ENCODE peak calls at places on chromosomes 1 and 21, in nine cellular contexts. C is testis, S is IMR-90, M is uterus, W is heart left ventricle, E is tibial nerve, Q is A549, G is NB4, T is ovary. P is an unnamed sample.

GRCh38 chr1:33957854-33958253 is 94.0 kb downstream of the HMGB4 start:
- DNase-seq in C (no peak), S (no peak), M (no peak), W (no peak), E (no peak), Q (no peak), G (no peak), T (no peak), P (no peak)

GRCh38 chr1:3721955-3722465 is 30.2 kb upstream of the CCDC27 start:
- DNase-seq in C (no peak), S (no peak), M (no peak), W (no peak), E (no peak), Q (no peak), G (no peak), T (no peak), P (no peak)

GRCh38 chr1:36008546-36009197 is 75.2 kb upstream of the TEKT2 start:
- DNase-seq in C (no peak), S (peak; percentile 74), M (no peak), W (no peak), E (no peak), Q (peak; percentile 69), G (no peak), T (no peak), P (peak; percentile 38)

GRCh38 chr1:157442065-157442464 is 110.2 kb downstream of the FCRL5 start:
- DNase-seq in C (no peak), S (no peak), M (no peak), W (no peak), E (no peak), Q (no peak), G (no peak), T (no peak), P (no peak)

GRCh38 chr1:205972491-205973168 is 29.4 kb upstream of the SLC26A9 start:
- DNase-seq in C (no peak), S (no peak), M (no peak), W (no peak), E (no peak), Q (peak; percentile 18), G (no peak), T (no peak), P (no peak)

GRCh38 chr1:13605159-13605558 is 21.5 kb downstream of the PDPN start:
- DNase-seq in C (no peak), S (peak; percentile 36), M (no peak), W (no peak), E (no peak), Q (peak; percentile 13), G (no peak), T (no peak), P (no peak)

GRCh38 chr21:34936299-34936698 is 112.8 kb downstream of the RUNX1 start:
- DNase-seq in C (no peak), S (no peak), M (no peak), W (no peak), E (no peak), Q (no peak), G (no peak), T (no peak), P (no peak)

GRCh38 chr1:111444031-111444430 is 5.0 kb downstream of the WDR77 start:
- DNase-seq in C (no peak), S (no peak), M (no peak), W (no peak), E (no peak), Q (no peak), G (no peak), T (no peak), P (no peak)

GRCh38 chr1:94926365-94926914 is 470 bp downstream of the CNN3 start:
- DNase-seq in C (peak; percentile 38), S (peak; percentile 53), M (peak; percentile 74), W (peak; percentile 63), E (peak; percentile 25), Q (peak; percentile 45), G (no peak), T (peak; percentile 73), P (no peak)

GRCh38 chr1:17183388-17184160 is 21.4 kb upstream of the PADI1 start:
- DNase-seq in C (no peak), S (no peak), M (no peak), W (no peak), E (no peak), Q (no peak), G (no peak), T (no peak), P (no peak)

GRCh38 chr1:1307261-1307907 is 346 bp downstream of the ACAP3 start:
- DNase-seq in C (peak; percentile 44), S (no peak), M (peak; percentile 58), W (peak; percentile 55), E (no peak), Q (no peak), G (peak; percentile 36), T (no peak), P (no peak)

GRCh38 chr1:39788758-39789570 is at the start of gene BMP8B:
- DNase-seq in C (peak; percentile 80), S (no peak), M (no peak), W (peak; percentile 62), E (peak; percentile 44), Q (peak; percentile 67), G (peak; percentile 81), T (no peak), P (no peak)

GRCh38 chr1:228337031-228337564 is 69.5 kb downstream of the TRIM11 start:
- DNase-seq in C (no peak), S (no peak), M (no peak), W (peak; percentile 4), E (no peak), Q (no peak), G (no peak), T (peak; percentile 6), P (no peak)

GRCh38 chr1:185880779-185881333 is 146.7 kb downstream of the HMCN1 start:
- DNase-seq in C (no peak), S (no peak), M (no peak), W (peak; percentile 10), E (no peak), Q (no peak), G (no peak), T (no peak), P (no peak)

GRCh38 chr21:44773291-44773932 is 28.2 kb downstream of the UBE2G2 start:
- DNase-seq in C (no peak), S (no peak), M (no peak), W (no peak), E (no peak), Q (no peak), G (no peak), T (no peak), P (no peak)

DNA sequence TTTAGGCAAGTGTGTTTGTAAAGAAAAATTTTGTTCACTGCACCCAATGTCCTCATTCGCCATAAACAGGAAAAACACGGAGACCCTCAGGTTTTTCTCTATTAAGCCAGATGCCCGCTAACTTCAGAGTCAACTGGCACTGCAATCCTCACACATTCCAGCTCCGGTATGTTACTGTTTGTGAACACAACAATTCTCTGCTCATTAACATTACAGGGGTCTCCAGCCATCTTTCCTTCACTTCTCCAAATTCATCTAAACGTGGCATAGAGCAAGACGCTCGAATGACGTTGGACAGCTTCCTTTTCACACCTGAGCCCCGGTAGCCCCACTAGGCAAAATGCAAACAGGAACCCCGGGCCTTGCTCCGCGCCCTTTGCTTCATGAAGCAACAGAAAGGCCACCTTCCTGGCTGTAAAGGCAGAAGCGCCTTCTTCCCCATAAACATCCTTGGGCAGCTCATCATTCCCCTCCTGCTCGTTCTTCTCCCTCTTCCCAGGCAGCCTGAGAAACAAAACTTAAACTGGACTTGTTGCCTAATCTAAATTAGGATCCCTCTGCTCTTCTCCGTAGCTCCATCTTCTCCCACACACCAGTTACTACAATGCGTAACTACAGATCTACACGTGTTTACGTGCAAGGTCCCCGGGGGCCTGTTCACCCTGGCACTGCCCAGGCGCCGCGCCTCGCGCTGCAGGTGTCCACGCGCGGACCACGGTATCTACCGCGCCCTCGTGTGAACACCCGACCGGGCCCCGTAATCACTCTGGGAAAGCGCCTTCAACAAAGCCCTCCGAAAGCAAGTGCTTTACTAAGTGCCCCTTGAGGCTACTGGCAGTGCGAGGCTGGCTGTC is 1.2 kb downstream of the LBR start:
- DNase-seq in C (peak; percentile 47), S (peak; percentile 27), M (no peak), W (no peak), E (no peak), Q (peak; percentile 30), G (peak; percentile 70), T (peak; percentile 39), P (no peak)
- TF ChIP-seq POLR2A in C (no peak), S (no peak), M (no peak), W (no peak), E (no peak), Q (no peak), G (no peak), T (no peak), P (no peak)

GRCh38 chr1:47983677-47984076 is 13.5 kb downstream of the TRABD2B start:
- DNase-seq in C (no peak), S (no peak), M (no peak), W (no peak), E (no peak), Q (no peak), G (no peak), T (no peak), P (no peak)
- TF ChIP-seq POLR2A in C (no peak), S (no peak), M (no peak), W (no peak), E (no peak), Q (no peak), G (no peak), T (no peak), P (no peak)

GRCh38 chr1:67723620-67724019 is 38.6 kb downstream of the GADD45A start:
- DNase-seq in C (no peak), S (peak; percentile 73), M (no peak), W (no peak), E (no peak), Q (no peak), G (no peak), T (no peak), P (no peak)
- TF ChIP-seq POLR2A in C (no peak), S (no peak), M (no peak), W (no peak), E (no peak), Q (no peak), G (no peak), T (no peak), P (no peak)

GRCh38 chr1:30755746-30756145 is 1.8 kb downstream of the LAPTM5 start:
- DNase-seq in C (no peak), S (no peak), M (no peak), W (no peak), E (no peak), Q (no peak), G (no peak), T (no peak), P (no peak)
- TF ChIP-seq POLR2A in C (no peak), S (no peak), M (no peak), W (no peak), E (no peak), Q (no peak), G (no peak), T (no peak), P (no peak)

DNA sequence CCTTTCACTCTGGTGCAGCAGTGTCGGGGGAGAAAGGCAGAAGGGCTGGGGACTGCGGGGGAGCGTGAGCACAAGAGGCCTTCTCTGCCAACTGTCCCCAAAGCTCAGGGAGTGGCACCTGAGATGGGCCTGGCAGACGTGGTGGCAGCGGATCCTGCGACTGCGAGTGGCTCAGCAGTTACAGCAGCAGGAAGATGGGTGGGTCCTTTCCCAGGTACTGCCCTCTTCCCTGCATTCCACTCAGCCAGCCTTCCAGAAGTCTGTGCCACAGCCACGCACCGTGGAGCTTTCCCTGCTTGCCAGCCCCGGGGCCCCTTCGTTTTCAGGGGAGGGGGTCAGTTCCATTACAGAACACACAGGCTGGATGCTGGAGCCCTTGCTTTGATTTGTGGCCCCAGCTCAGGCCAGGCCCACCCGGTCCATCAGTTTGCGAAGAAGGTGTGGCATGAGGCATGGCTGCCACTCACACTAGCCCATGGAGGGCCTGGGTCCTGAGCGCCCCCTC is 17.2 kb downstream of the MTHFR start:
- DNase-seq in C (no peak), S (no peak), M (no peak), W (no peak), E (no peak), Q (no peak), G (no peak), T (no peak), P (no peak)
- TF ChIP-seq POLR2A in C (no peak), S (no peak), M (no peak), W (no peak), E (no peak), Q (no peak), G (no peak), T (no peak), P (no peak)